ENCODE peak calls at places on chromosomes 16 and 17, in six cellular contexts. K is A549, M is breast epithelium, D is lower leg skin, Y is heart left ventricle, N is IMR-90. I is an unnamed sample.

GRCh38 chr16:29831490-29831889 is 11.2 kb downstream of the MVP start:
- DNase-seq in K (no peak), M (no peak), D (no peak), Y (peak; percentile 74), N (no peak), I (no peak)

GRCh38 chr17:7238418-7239090 is 703 bp downstream of the PHF23 start:
- DNase-seq in K (peak; percentile 65), M (no peak), D (no peak), Y (peak; percentile 61), N (no peak), I (no peak)

GRCh38 chr16:49312389-49312990 is 30.9 kb upstream of the CBLN1 start:
- DNase-seq in K (no peak), M (no peak), D (no peak), Y (no peak), N (no peak), I (no peak)

GRCh38 chr17:56913000-56913866 is 616 bp downstream of the TRIM25 start:
- DNase-seq in K (no peak), M (no peak), D (peak; percentile 19), Y (peak; percentile 33), N (no peak), I (peak; percentile 46)

GRCh38 chr16:12833939-12834338 is 30.3 kb upstream of the CPPED1 start:
- DNase-seq in K (peak; percentile 54), M (no peak), D (no peak), Y (no peak), N (no peak), I (peak; percentile 69)

GRCh38 chr17:10171581-10171981 is 26.8 kb downstream of the GAS7 start:
- DNase-seq in K (no peak), M (no peak), D (no peak), Y (no peak), N (peak; percentile 41), I (no peak)

GRCh38 chr17:49932131-49932723 is 36.8 kb upstream of the DLX4 start:
- DNase-seq in K (no peak), M (no peak), D (no peak), Y (no peak), N (no peak), I (no peak)

GRCh38 chr17:1829189-1829578 is 518 bp downstream of the SMYD4 start:
- DNase-seq in K (no peak), M (peak; percentile 23), D (no peak), Y (no peak), N (no peak), I (peak; percentile 20)

GRCh38 chr17:41647940-41648410 is 23.6 kb upstream of the KRT17 start:
- DNase-seq in K (peak; percentile 96), M (peak; percentile 88), D (peak; percentile 87), Y (peak; percentile 83), N (peak; percentile 54), I (peak; percentile 87)

GRCh38 chr16:86382067-86382773 is 128.1 kb upstream of the FOXF1 start:
- DNase-seq in K (no peak), M (no peak), D (no peak), Y (no peak), N (no peak), I (no peak)

DNA sequence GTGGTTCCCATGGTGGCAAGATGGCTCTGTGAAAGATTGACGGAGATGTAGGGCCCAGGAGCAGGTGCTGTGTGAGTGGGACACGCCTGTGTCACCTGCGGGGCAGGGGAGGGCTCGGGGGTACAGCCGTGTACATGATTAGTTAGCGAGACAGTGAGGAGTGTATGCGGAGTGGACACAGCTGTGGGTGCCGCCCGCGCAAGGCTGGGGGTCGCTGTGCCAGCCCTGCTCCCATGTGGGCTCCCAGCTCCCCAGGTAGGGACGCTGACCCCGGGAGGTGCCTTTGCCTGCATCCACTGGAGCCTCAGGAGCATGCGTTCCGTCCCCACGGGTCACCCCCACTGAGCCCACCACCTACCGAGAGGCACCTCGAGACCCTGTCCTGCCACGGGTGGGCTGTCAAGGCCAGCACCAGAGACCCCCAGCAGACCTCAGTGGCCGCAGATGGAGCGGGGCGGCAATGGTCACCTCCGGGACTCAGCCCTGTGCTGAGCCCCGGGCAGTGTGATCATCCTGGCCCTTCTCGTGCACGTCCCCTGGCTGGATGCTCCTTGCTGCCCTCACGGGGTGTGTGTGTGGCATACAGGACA is 7.4 kb downstream of the CAPN15 start:
- DNase-seq in K (no peak), M (no peak), D (no peak), Y (no peak), N (no peak), I (no peak)
- TF ChIP-seq POLR2A in K (no peak), M (no peak), D (no peak), Y (no peak), N (no peak), I (no peak)

GRCh38 chr16:89422527-89422904 is 67.8 kb downstream of the ANKRD11 start:
- DNase-seq in K (no peak), M (no peak), D (no peak), Y (peak; percentile 44), N (peak; percentile 59), I (peak; percentile 80)
- TF ChIP-seq POLR2A in K (no peak), M (no peak), D (no peak), Y (no peak), N (no peak), I (no peak)

DNA sequence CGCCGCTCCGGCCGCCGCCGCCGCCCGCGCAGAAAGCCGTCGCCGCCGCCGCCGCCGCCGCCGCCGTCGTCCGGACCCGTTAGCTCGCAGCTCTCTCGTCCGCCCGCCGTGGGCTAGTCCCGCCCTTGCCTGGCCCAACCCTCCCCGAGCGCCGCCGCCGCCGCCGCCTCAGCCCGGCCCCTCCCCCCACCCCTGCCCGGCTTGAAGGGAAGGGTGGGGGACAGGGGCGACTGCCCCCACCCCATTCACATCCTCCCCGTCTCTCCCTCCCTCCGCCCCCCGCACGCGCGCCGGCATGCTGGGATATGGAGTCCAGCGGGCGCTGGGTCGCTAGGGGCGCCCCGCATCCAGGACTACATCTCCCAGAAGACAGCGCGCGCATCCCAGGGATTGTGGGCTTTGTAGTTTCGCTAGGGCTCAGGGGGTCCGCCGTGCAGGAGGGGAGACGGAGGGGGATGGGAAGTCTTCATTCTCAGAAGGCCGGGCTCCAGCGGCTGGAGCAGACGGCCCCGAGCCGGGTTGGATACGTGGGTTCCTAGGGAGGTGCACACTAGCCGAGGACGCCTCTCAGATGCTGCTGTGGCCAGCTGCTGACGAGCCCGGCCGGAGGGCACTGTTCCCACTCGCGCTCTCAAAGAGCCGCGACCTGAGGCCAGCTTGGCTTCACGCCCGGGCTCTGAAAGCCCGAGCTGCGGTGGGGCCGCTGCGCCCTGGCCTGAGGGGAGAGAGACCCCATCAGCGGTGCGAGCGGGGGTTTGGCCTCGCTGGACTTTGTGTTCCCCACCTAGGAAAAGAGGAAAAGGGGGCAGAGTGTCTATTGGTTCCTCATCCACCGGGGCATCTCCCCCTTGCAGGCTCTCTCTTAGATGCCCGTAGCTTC is at the start of gene ST3GAL2:
- DNase-seq in K (peak; percentile 93), M (peak; percentile 87), D (peak; percentile 90), Y (peak; percentile 96), N (peak; percentile 89), I (peak; percentile 87)
- TF ChIP-seq POLR2A in K (peak; percentile 16), M (no peak), D (no peak), Y (no peak), N (no peak), I (no peak)

DNA sequence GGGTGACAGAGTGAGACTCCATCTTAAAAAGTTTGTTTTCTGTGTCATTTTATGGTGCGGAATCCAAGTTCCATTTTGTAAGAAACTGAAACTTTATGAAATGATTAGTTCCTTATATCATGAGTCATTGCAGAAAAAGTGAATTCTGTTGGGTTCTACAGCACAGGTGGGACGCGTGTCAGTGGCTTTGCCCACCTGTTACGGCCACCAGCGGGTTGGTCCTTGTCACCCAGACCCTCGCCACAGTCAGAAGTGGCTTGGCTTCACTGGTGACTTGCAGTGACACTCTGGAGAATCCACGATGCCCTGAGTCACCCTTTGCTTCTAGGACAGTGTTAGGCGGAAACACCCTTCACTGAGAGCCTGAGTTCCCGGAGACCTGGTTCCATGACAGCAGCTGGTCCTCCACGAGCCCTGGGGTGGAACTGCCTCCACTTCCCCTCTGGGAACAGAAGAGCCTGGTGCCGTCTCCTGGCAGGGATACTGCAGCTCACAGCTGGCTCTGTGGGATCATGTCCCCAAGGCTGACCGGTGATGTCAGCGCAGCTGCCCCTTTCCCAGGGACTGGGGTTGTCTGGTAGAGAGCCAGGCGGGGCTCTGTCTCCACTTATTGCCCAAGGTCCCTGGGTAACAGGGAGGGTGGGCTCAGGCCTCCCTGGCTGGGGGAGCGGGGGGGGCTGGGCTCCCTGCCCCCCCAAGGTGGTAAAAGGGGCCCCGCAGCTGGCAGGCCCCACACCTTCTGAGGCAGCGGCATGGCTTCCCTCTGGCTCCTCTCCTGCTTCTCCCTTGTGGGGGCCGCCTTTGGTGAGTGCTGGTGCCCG is at the start of gene CTRB1:
- DNase-seq in K (no peak), M (no peak), D (no peak), Y (no peak), N (no peak), I (no peak)
- TF ChIP-seq POLR2A in K (no peak), M (no peak), D (no peak), Y (no peak), N (no peak), I (no peak)

DNA sequence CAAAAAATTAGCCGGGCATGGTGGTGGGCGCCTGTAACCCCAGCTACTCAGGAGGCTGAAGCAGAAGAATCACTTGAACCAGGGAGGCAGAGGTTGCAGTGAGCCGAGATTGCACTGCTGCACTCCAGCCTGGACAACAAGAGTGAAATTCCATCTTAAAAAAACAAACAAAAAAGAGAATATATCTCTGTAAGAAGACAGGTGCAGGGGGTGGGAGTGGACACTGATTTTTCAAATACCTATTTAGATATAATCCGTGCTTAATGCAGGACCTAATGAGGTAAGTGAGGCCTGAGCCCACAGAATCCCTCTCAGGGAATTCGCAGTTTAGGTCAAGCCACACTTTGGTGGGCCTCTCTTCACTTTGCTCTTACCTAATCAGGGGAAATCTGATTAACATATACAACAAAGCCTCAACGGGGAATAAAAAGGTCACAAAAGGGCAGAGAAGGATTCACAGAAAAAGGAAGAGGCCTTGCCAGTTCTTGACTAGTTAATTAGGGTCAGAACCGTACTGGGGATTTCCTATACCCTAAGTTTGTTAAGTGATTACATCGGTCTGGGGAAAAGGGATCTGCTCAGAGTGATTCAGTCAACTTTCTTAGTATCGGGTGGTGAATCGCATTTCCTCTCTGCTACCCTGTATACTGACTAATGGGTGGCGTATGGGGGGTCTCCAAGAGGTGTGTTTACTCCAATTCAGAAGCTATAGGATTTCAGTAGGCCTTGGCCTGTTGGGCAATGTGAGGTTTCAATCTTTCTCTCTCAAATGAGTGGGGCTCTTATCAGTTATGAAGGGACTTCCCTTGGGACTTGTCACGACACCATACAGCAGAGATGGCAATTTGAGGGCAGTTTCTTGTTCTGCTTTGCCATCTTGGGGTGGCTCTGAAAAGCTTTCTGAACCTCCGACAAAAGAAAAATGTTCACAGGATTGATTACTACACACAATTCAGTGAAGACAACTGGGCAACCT is 1.9 kb upstream of the NFAT5 start:
- DNase-seq in K (no peak), M (no peak), D (no peak), Y (no peak), N (peak; percentile 65), I (no peak)
- TF ChIP-seq POLR2A in K (no peak), M (no peak), D (no peak), Y (no peak), N (no peak), I (no peak)

DNA sequence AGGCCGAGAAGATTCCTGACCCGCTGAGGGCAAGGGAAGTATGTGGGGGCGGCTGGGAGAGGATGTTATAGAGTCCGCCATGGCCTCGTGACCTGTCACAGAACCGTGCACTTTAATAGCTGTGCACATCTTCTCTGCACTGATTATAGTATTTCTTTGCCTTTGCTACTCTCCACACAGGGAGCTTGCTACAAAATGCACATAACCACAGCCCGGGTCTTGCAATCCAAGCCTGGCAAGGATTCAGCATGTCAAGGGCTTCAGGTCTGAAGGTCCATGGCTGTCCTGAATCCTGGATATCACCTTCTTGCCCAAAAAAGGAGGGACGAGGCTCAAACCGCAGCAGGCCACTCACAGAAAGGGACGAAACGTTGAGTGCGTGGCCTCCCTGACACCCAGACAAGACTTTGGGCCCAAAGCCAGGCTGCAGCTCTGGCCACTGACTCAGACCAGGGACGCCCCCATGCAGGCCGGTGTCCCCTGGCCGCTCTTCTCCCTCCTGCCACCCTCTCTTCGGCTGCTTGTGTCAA is 43.7 kb downstream of the USP22 start:
- DNase-seq in K (no peak), M (no peak), D (no peak), Y (peak; percentile 70), N (no peak), I (no peak)
- TF ChIP-seq POLR2A in K (no peak), M (no peak), D (no peak), Y (no peak), N (no peak), I (no peak)

GRCh38 chr16:79073560-79073959 is 527.0 kb downstream of the MAF start:
- DNase-seq in K (no peak), M (no peak), D (no peak), Y (no peak), N (no peak), I (no peak)
- TF ChIP-seq POLR2A in K (no peak), M (no peak), D (no peak), Y (no peak), N (no peak), I (no peak)